ENCODE peak calls at places on chromosomes 13 and 19, in ten cellular contexts. L is naive thymus-derived CD4-positive, alpha-beta T cell; R is A549; G is endodermal cell; C is heart left ventricle; U is mucosa of descending colon; E is ascending aorta; M is NT2/D1; A is thoracic aorta; V is GM23338. I is an unnamed sample. For H3K4me1, the result is how much of the 10 kb centered on the place peaks cover.

GRCh38 chr19:39471756-39472536 is 8.7 kb upstream of the TIMM50 start:
- DNase-seq in M (no peak), U (no peak), A (no peak), R (no peak), L (no peak), E (no peak), G (no peak), V (no peak), C (no peak), I (no peak)

GRCh38 chr19:39325778-39326680 is 5.4 kb upstream of the LRFN1 start:
- DNase-seq in E (no peak), L (no peak), U (no peak), G (peak), C (no peak), R (peak), V (peak), A (no peak), M (no peak), I (no peak)

GRCh38 chr13:97719759-97720158 is 233.7 kb upstream of the IPO5 start:
- DNase-seq in M (no peak), A (no peak), U (no peak), C (no peak), R (peak), V (no peak), G (no peak), L (no peak), E (no peak), I (no peak)

GRCh38 chr13:108213946-108214345 is 1.4 kb downstream of the LIG4 start:
- DNase-seq in R (no peak), A (no peak), E (no peak), M (no peak), U (no peak), G (no peak), L (no peak), V (no peak), C (no peak), I (no peak)

GRCh38 chr13:108377646-108378206 is 108.2 kb downstream of the TNFSF13B start:
- DNase-seq in U (no peak), L (no peak), M (no peak), V (no peak), G (no peak), E (no peak), C (no peak), R (no peak), A (no peak), I (no peak)

GRCh38 chr19:19171821-19172532 is 1.9 kb upstream of the MEF2B start:
- DNase-seq in A (no peak), U (no peak), V (peak), L (no peak), R (no peak), E (no peak), G (no peak), M (no peak), C (no peak), I (no peak)

GRCh38 chr19:17766543-17767131 is 15.4 kb downstream of the FCHO1 start:
- DNase-seq in V (peak), U (peak), C (peak), L (no peak), R (peak), A (no peak), M (peak), E (peak), G (peak), I (peak)

GRCh38 chr19:12801466-12802266 is at the start of the genes PRDX2 and THSD8:
- DNase-seq in M (no peak), A (no peak), U (peak), C (peak), R (no peak), E (peak), V (peak), L (peak), G (peak), I (peak)

GRCh38 chr13:60369242-60369641 is 27.8 kb upstream of the TDRD3 start:
- DNase-seq in L (no peak), G (no peak), U (no peak), A (no peak), V (peak), C (no peak), E (no peak), R (no peak), M (no peak), I (no peak)

GRCh38 chr13:36357692-36358091 is 11.5 kb upstream of the SPART start:
- DNase-seq in A (no peak), C (no peak), G (no peak), R (no peak), E (peak), L (no peak), U (no peak), M (no peak), V (no peak), I (no peak)

GRCh38 chr19:48795055-48795854 is 15.6 kb downstream of the BCAT2 start:
- DNase-seq in U (peak), M (peak), E (peak), G (peak), C (peak), L (peak), V (peak), A (peak), R (peak), I (peak)

GRCh38 chr13:111626371-111627305 is 306.2 kb downstream of the TEX29 start:
- DNase-seq in G (no peak), E (no peak), U (no peak), R (no peak), C (peak), V (no peak), A (no peak), M (no peak), L (no peak), I (no peak)

GRCh38 chr19:8468761-8469458 is 24.1 kb downstream of the HNRNPM start:
- DNase-seq in M (no peak), E (no peak), A (no peak), R (no peak), V (no peak), G (no peak), U (no peak), C (no peak), L (no peak), I (no peak)

GRCh38 chr19:4114181-4114580 is 9.7 kb downstream of the MAP2K2 start:
- DNase-seq in E (no peak), L (no peak), C (no peak), U (no peak), R (no peak), M (no peak), A (no peak), V (no peak), G (no peak), I (no peak)

GRCh38 chr19:4113398-4114088 is 10.4 kb downstream of the MAP2K2 start:
- DNase-seq in M (no peak), G (no peak), U (no peak), V (no peak), C (peak), L (no peak), A (no peak), E (no peak), R (no peak), I (no peak)

GRCh38 chr19:4109626-4109945 is 14.3 kb downstream of the MAP2K2 start:
- DNase-seq in A (no peak), R (no peak), G (no peak), C (no peak), M (no peak), U (no peak), L (no peak), V (no peak), E (no peak), I (no peak)

GRCh38 chr19:4112367-4112766 is 11.6 kb downstream of the MAP2K2 start:
- DNase-seq in U (no peak), E (no peak), G (no peak), V (no peak), M (no peak), L (no peak), C (no peak), R (no peak), A (no peak), I (no peak)

GRCh38 chr19:4108767-4109625 is 14.9 kb downstream of the MAP2K2 start:
- DNase-seq in V (no peak), E (no peak), C (no peak), R (no peak), G (no peak), L (peak), M (no peak), U (no peak), A (no peak), I (no peak)
- H3K4me1 ChIP-seq in V (under half), E (under half), C (under half), R (under half), G (under half), L (half or more), M (under half), U (under half), A (under half), I (under half)

GRCh38 chr13:109836629-109837607 is 50.5 kb upstream of the IRS2 start:
- DNase-seq in L (no peak), U (peak), R (no peak), A (no peak), E (no peak), V (no peak), M (no peak), C (no peak), G (no peak), I (no peak)
- H3K4me1 ChIP-seq in L (under half), U (under half), R (under half), A (under half), E (under half), V (under half), M (under half), C (under half), G (under half), I (under half)

GRCh38 chr19:42277821-42278809 is 9.1 kb downstream of the CIC start:
- DNase-seq in E (no peak), R (no peak), G (peak), M (no peak), C (peak), U (no peak), A (no peak), V (no peak), L (no peak), I (no peak)
- H3K4me1 ChIP-seq in E (under half), R (under half), G (under half), M (under half), C (half or more), U (under half), A (half or more), V (under half), L (under half), I (half or more)

GRCh38 chr19:16032509-16033135 is 43.7 kb upstream of the TPM4 start:
- DNase-seq in A (no peak), L (no peak), R (no peak), E (no peak), G (peak), U (no peak), C (no peak), M (no peak), V (no peak), I (peak)
- H3K4me1 ChIP-seq in A (under half), L (under half), R (under half), E (under half), G (under half), U (under half), C (under half), M (under half), V (under half), I (under half)

GRCh38 chr19:41926861-41927809 is 1.1 kb downstream of the ERFL start:
- DNase-seq in C (no peak), U (no peak), G (no peak), L (no peak), V (no peak), A (no peak), R (no peak), E (no peak), M (no peak), I (no peak)
- H3K4me1 ChIP-seq in C (under half), U (under half), G (under half), L (under half), V (under half), A (under half), R (under half), E (under half), M (under half), I (under half)

DNA sequence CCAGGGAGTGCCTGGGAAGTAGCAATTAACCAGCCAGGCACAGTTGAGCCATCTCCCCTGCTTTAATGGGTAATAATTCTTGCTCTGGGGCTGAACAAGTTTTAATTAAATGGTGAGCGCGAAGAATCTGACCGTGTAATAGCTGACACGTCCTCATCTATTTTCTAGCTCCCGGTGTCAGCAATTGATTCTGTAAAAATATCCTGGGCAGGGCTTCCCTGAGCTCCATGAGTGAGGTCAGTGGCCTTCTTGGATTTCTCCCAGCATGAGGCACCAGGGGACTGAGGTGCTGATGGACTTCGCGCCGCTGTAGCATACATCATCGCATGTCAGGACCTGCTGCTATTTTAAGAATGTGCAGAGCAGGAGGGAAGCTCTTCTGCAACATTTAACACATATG is 27.0 kb downstream of the SIPA1L3 start:
- DNase-seq in E (no peak), C (peak), R (peak), G (no peak), M (no peak), A (no peak), V (no peak), L (no peak), U (no peak), I (no peak)
- H3K4me1 ChIP-seq in E (under half), C (under half), R (half or more), G (under half), M (under half), A (under half), V (under half), L (under half), U (half or more), I (under half)